ENCODE peak calls at places on chromosomes 6 and 20, in nine cellular contexts. One of them, this sample, is unnamed. For H3K27me3, the result is how much of the 10 kb centered on the place peaks cover.

GRCh38 chr6:157893238-157893637 is 70.2 kb downstream of the SNX9 start:
- DNase-seq in H1: no peak
- DNase-seq in left ventricle myocardium inferior: no peak
- DNase-seq in heart left ventricle: no peak
- DNase-seq in cardiac muscle cell: no peak
- DNase-seq in psoas muscle: no peak
- DNase-seq in transverse colon: no peak
- DNase-seq in heart right ventricle: no peak
- DNase-seq in lower lobe of right lung: no peak
- DNase-seq in this sample: no peak

GRCh38 chr20:36606171-36607116 is 865 bp downstream of the RAB5IF start:
- DNase-seq in heart right ventricle: peak
- DNase-seq in H1: no peak
- DNase-seq in lower lobe of right lung: peak
- DNase-seq in cardiac muscle cell: peak
- DNase-seq in transverse colon: peak
- DNase-seq in left ventricle myocardium inferior: no peak
- DNase-seq in psoas muscle: peak
- DNase-seq in heart left ventricle: no peak
- DNase-seq in this sample: peak

GRCh38 chr20:37941332-37941731 is 38.4 kb downstream of the VSTM2L start:
- DNase-seq in left ventricle myocardium inferior: no peak
- DNase-seq in psoas muscle: no peak
- DNase-seq in lower lobe of right lung: no peak
- DNase-seq in heart left ventricle: no peak
- DNase-seq in transverse colon: no peak
- DNase-seq in H1: no peak
- DNase-seq in cardiac muscle cell: no peak
- DNase-seq in heart right ventricle: no peak
- DNase-seq in this sample: no peak

GRCh38 chr6:8958894-8959511 is 523.7 kb upstream of the SLC35B3 start:
- DNase-seq in left ventricle myocardium inferior: no peak
- DNase-seq in heart left ventricle: no peak
- DNase-seq in psoas muscle: no peak
- DNase-seq in cardiac muscle cell: no peak
- DNase-seq in transverse colon: no peak
- DNase-seq in H1: no peak
- DNase-seq in lower lobe of right lung: no peak
- DNase-seq in heart right ventricle: no peak
- DNase-seq in this sample: no peak

GRCh38 chr20:24677626-24678328 is 208.3 kb downstream of the SYNDIG1 start:
- DNase-seq in H1: no peak
- DNase-seq in psoas muscle: no peak
- DNase-seq in transverse colon: no peak
- DNase-seq in heart right ventricle: no peak
- DNase-seq in lower lobe of right lung: no peak
- DNase-seq in cardiac muscle cell: no peak
- DNase-seq in heart left ventricle: no peak
- DNase-seq in left ventricle myocardium inferior: no peak
- DNase-seq in this sample: peak

GRCh38 chr6:36743538-36744441 is 46.2 kb downstream of the RAB44 start:
- DNase-seq in heart left ventricle: no peak
- DNase-seq in psoas muscle: no peak
- DNase-seq in heart right ventricle: no peak
- DNase-seq in transverse colon: peak
- DNase-seq in left ventricle myocardium inferior: no peak
- DNase-seq in cardiac muscle cell: no peak
- DNase-seq in lower lobe of right lung: no peak
- DNase-seq in H1: no peak
- DNase-seq in this sample: no peak

GRCh38 chr6:135897087-135897486 is 45.6 kb downstream of the PDE7B start:
- DNase-seq in H1: no peak
- DNase-seq in left ventricle myocardium inferior: no peak
- DNase-seq in transverse colon: no peak
- DNase-seq in lower lobe of right lung: no peak
- DNase-seq in heart right ventricle: no peak
- DNase-seq in psoas muscle: no peak
- DNase-seq in cardiac muscle cell: no peak
- DNase-seq in heart left ventricle: no peak
- DNase-seq in this sample: no peak

GRCh38 chr20:41173161-41173721 is 35.9 kb downstream of the PLCG1 start:
- DNase-seq in H1: peak
- DNase-seq in heart left ventricle: peak
- DNase-seq in left ventricle myocardium inferior: peak
- DNase-seq in cardiac muscle cell: peak
- DNase-seq in transverse colon: peak
- DNase-seq in lower lobe of right lung: peak
- DNase-seq in psoas muscle: peak
- DNase-seq in heart right ventricle: peak
- DNase-seq in this sample: peak

GRCh38 chr6:3228046-3228671 is 706 bp upstream of the TUBB2B start:
- DNase-seq in transverse colon: no peak
- DNase-seq in heart left ventricle: no peak
- DNase-seq in H1: no peak
- DNase-seq in lower lobe of right lung: no peak
- DNase-seq in heart right ventricle: no peak
- DNase-seq in psoas muscle: no peak
- DNase-seq in cardiac muscle cell: no peak
- DNase-seq in left ventricle myocardium inferior: no peak
- DNase-seq in this sample: no peak

GRCh38 chr6:38973178-38974057 is 75.2 kb upstream of the GLP1R start:
- DNase-seq in left ventricle myocardium inferior: no peak
- DNase-seq in psoas muscle: no peak
- DNase-seq in lower lobe of right lung: no peak
- DNase-seq in transverse colon: no peak
- DNase-seq in heart right ventricle: peak
- DNase-seq in H1: no peak
- DNase-seq in cardiac muscle cell: peak
- DNase-seq in heart left ventricle: no peak
- DNase-seq in this sample: no peak

GRCh38 chr6:5151955-5152401 is 66.8 kb downstream of the PPP1R3G start:
- DNase-seq in lower lobe of right lung: no peak
- DNase-seq in cardiac muscle cell: peak
- DNase-seq in heart left ventricle: no peak
- DNase-seq in heart right ventricle: no peak
- DNase-seq in psoas muscle: no peak
- DNase-seq in H1: no peak
- DNase-seq in left ventricle myocardium inferior: no peak
- DNase-seq in transverse colon: no peak
- DNase-seq in this sample: no peak

GRCh38 chr6:47097092-47097945 is 55.2 kb upstream of the ADGRF1 start:
- DNase-seq in heart right ventricle: peak
- DNase-seq in transverse colon: peak
- DNase-seq in H1: no peak
- DNase-seq in cardiac muscle cell: peak
- DNase-seq in psoas muscle: peak
- DNase-seq in heart left ventricle: peak
- DNase-seq in lower lobe of right lung: peak
- DNase-seq in left ventricle myocardium inferior: peak
- DNase-seq in this sample: peak

GRCh38 chr6:166627875-166628849 is 1.1 kb upstream of the RPS6KA2 start:
- DNase-seq in heart left ventricle: peak
- DNase-seq in transverse colon: peak
- DNase-seq in lower lobe of right lung: peak
- DNase-seq in left ventricle myocardium inferior: peak
- DNase-seq in heart right ventricle: peak
- DNase-seq in psoas muscle: peak
- DNase-seq in H1: no peak
- DNase-seq in cardiac muscle cell: peak
- DNase-seq in this sample: peak

GRCh38 chr6:161973064-161973463 is 699.2 kb upstream of the AGPAT4 start:
- DNase-seq in heart right ventricle: no peak
- DNase-seq in H1: no peak
- DNase-seq in heart left ventricle: no peak
- DNase-seq in left ventricle myocardium inferior: no peak
- DNase-seq in lower lobe of right lung: no peak
- DNase-seq in psoas muscle: no peak
- DNase-seq in transverse colon: no peak
- DNase-seq in cardiac muscle cell: no peak
- DNase-seq in this sample: no peak

GRCh38 chr6:29011276-29011734 is 6.2 kb upstream of the ZNF311 start:
- DNase-seq in H1: no peak
- DNase-seq in heart right ventricle: peak
- DNase-seq in transverse colon: peak
- DNase-seq in lower lobe of right lung: no peak
- DNase-seq in cardiac muscle cell: peak
- DNase-seq in psoas muscle: no peak
- DNase-seq in heart left ventricle: peak
- DNase-seq in left ventricle myocardium inferior: no peak
- DNase-seq in this sample: no peak

GRCh38 chr6:32971581-32972352 is 3.4 kb downstream of the BRD2 start:
- DNase-seq in psoas muscle: peak
- DNase-seq in cardiac muscle cell: peak
- DNase-seq in left ventricle myocardium inferior: peak
- DNase-seq in transverse colon: peak
- DNase-seq in lower lobe of right lung: peak
- DNase-seq in H1: peak
- DNase-seq in heart left ventricle: peak
- DNase-seq in heart right ventricle: peak
- DNase-seq in this sample: peak

GRCh38 chr20:53917145-53918009 is 153.0 kb downstream of the BCAS1 start:
- DNase-seq in left ventricle myocardium inferior: peak
- DNase-seq in cardiac muscle cell: peak
- DNase-seq in psoas muscle: peak
- DNase-seq in lower lobe of right lung: no peak
- DNase-seq in H1: no peak
- DNase-seq in transverse colon: peak
- DNase-seq in heart left ventricle: peak
- DNase-seq in heart right ventricle: peak
- DNase-seq in this sample: no peak

GRCh38 chr20:46923550-46923949 is 28.9 kb downstream of the EYA2 start:
- DNase-seq in lower lobe of right lung: no peak
- DNase-seq in heart left ventricle: no peak
- DNase-seq in cardiac muscle cell: no peak
- DNase-seq in transverse colon: no peak
- DNase-seq in H1: no peak
- DNase-seq in psoas muscle: no peak
- DNase-seq in heart right ventricle: no peak
- DNase-seq in left ventricle myocardium inferior: no peak
- DNase-seq in this sample: no peak

DNA sequence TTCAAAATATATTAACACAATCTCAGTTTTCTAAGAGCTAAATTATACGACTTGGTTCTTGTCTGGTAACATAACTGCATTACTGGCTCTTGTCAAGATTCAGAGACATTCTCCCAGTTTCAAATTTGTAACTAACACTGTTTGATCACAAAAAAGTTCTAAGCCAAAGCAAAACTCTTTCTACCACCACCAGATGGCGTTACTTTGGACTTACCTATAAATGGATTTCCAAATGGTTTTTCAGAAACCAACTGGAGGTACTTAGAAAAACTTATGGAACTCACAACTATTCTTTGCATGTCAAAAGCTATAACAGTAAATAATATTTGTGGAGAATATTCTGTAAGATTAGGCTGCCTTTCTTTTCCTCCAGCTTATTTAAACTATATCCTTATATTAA is 34.2 kb upstream of the GFRAL start:
- DNase-seq in left ventricle myocardium inferior: no peak
- DNase-seq in cardiac muscle cell: peak
- DNase-seq in heart right ventricle: no peak
- DNase-seq in heart left ventricle: no peak
- DNase-seq in H1: no peak
- DNase-seq in lower lobe of right lung: no peak
- DNase-seq in psoas muscle: no peak
- DNase-seq in transverse colon: no peak
- DNase-seq in this sample: no peak
- TF ChIP-seq CTCF in left ventricle myocardium inferior: peak
- TF ChIP-seq CTCF in cardiac muscle cell: peak
- TF ChIP-seq CTCF in heart right ventricle: peak
- TF ChIP-seq CTCF in heart left ventricle: no peak
- TF ChIP-seq CTCF in H1: peak
- TF ChIP-seq CTCF in lower lobe of right lung: peak
- TF ChIP-seq CTCF in psoas muscle: no peak
- TF ChIP-seq CTCF in transverse colon: no peak
- TF ChIP-seq CTCF in this sample: peak

GRCh38 chr6:137491478-137491877 is 2.7 kb downstream of the OLIG3 start:
- DNase-seq in left ventricle myocardium inferior: no peak
- DNase-seq in heart right ventricle: no peak
- DNase-seq in heart left ventricle: no peak
- DNase-seq in cardiac muscle cell: no peak
- DNase-seq in transverse colon: no peak
- DNase-seq in lower lobe of right lung: no peak
- DNase-seq in H1: no peak
- DNase-seq in psoas muscle: no peak
- DNase-seq in this sample: no peak
- H3K27me3 ChIP-seq in left ventricle myocardium inferior: half or more
- H3K27me3 ChIP-seq in heart right ventricle: half or more
- H3K27me3 ChIP-seq in heart left ventricle: half or more
- H3K27me3 ChIP-seq in cardiac muscle cell: half or more
- H3K27me3 ChIP-seq in transverse colon: half or more
- H3K27me3 ChIP-seq in lower lobe of right lung: half or more
- H3K27me3 ChIP-seq in H1: half or more
- H3K27me3 ChIP-seq in psoas muscle: half or more
- H3K27me3 ChIP-seq in this sample: half or more

GRCh38 chr6:98942263-98942803 is 5.4 kb downstream of the FBXL4 start:
- DNase-seq in psoas muscle: no peak
- DNase-seq in transverse colon: no peak
- DNase-seq in H1: no peak
- DNase-seq in lower lobe of right lung: no peak
- DNase-seq in cardiac muscle cell: no peak
- DNase-seq in heart right ventricle: no peak
- DNase-seq in heart left ventricle: no peak
- DNase-seq in left ventricle myocardium inferior: no peak
- DNase-seq in this sample: no peak
- TF ChIP-seq CTCF in psoas muscle: no peak
- TF ChIP-seq CTCF in transverse colon: no peak
- TF ChIP-seq CTCF in H1: peak
- TF ChIP-seq CTCF in lower lobe of right lung: no peak
- TF ChIP-seq CTCF in cardiac muscle cell: no peak
- TF ChIP-seq CTCF in heart right ventricle: no peak
- TF ChIP-seq CTCF in heart left ventricle: no peak
- TF ChIP-seq CTCF in left ventricle myocardium inferior: no peak
- TF ChIP-seq CTCF in this sample: no peak

GRCh38 chr20:61859712-61860111 is 206.0 kb downstream of the TAF4 start:
- DNase-seq in heart right ventricle: no peak
- DNase-seq in left ventricle myocardium inferior: no peak
- DNase-seq in H1: no peak
- DNase-seq in cardiac muscle cell: no peak
- DNase-seq in lower lobe of right lung: no peak
- DNase-seq in psoas muscle: no peak
- DNase-seq in heart left ventricle: no peak
- DNase-seq in transverse colon: no peak
- DNase-seq in this sample: no peak
- H3K27me3 ChIP-seq in heart right ventricle: under half
- H3K27me3 ChIP-seq in left ventricle myocardium inferior: half or more
- H3K27me3 ChIP-seq in H1: under half
- H3K27me3 ChIP-seq in cardiac muscle cell: under half
- H3K27me3 ChIP-seq in lower lobe of right lung: under half
- H3K27me3 ChIP-seq in psoas muscle: under half
- H3K27me3 ChIP-seq in heart left ventricle: under half
- H3K27me3 ChIP-seq in transverse colon: under half
- H3K27me3 ChIP-seq in this sample: under half

This sample was measured in upper lobe of right lung.